ENCODE peak calls at places on chromosomes 2 and 18, in four cellular contexts. J is Calu3, I is nephron progenitor cell, R is psoas muscle. Z is an unnamed sample.

GRCh38 chr2:232540441-232541041 is 1.0 kb downstream of the CHRNG start:
- DNase-seq in J (no peak), I (no peak), R (peak), Z (no peak)

GRCh38 chr2:4533806-4534205 is 830.4 kb downstream of the DCDC2C start:
- DNase-seq in J (no peak), I (no peak), R (no peak), Z (no peak)

GRCh38 chr2:236659758-236660150 is 90.1 kb downstream of the ACKR3 start:
- DNase-seq in J (no peak), I (no peak), R (no peak), Z (no peak)

GRCh38 chr2:240576036-240576435 is 7.8 kb downstream of the RNPEPL1 start:
- DNase-seq in J (no peak), I (no peak), R (no peak), Z (no peak)

GRCh38 chr2:4135765-4136164 is 432.4 kb downstream of the DCDC2C start:
- DNase-seq in J (no peak), I (no peak), R (no peak), Z (no peak)

GRCh38 chr2:135694711-135695110 is 46.9 kb upstream of the UBXN4 start:
- DNase-seq in J (no peak), I (no peak), R (no peak), Z (no peak)

GRCh38 chr2:6052577-6052976 is 360.4 kb downstream of the SOX11 start:
- DNase-seq in J (no peak), I (no peak), R (no peak), Z (no peak)

GRCh38 chr2:54880428-54880827 is 157.0 kb downstream of the EML6 start:
- DNase-seq in J (no peak), I (no peak), R (no peak), Z (no peak)

GRCh38 chr2:42835577-42836371 is 43.4 kb upstream of the HAAO start:
- DNase-seq in J (peak), I (no peak), R (no peak), Z (no peak)

DNA sequence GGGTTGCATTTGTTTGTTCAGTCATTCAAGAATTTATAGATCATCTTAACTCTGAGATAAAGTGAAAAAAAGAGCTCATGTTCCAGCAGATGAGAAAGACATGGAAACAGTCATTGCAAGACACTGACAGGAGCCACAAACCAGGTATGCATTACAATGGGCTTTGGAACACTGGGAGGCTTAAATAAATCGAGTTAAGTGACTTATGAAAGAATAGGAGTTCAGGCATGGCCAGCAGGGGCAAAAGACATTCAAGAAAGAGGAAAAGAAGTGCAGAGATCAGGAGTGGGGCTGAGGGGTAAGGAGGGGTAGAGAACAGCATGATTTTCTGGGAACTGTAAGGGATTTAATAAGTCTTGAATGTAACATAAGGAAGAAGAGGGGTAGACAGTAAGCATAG is 121.2 kb upstream of the EPC2 start:
- DNase-seq in J (no peak), I (no peak), R (no peak), Z (no peak)
- TF ChIP-seq CTCF in J (no peak), I (no peak), R (no peak), Z (no peak)

GRCh38 chr2:224017976-224018375 is 21.1 kb downstream of the SERPINE2 start:
- DNase-seq in J (no peak), I (peak), R (no peak), Z (no peak)
- TF ChIP-seq CTCF in J (no peak), I (no peak), R (no peak), Z (no peak)

GRCh38 chr2:217142649-217143266 is 282.9 kb upstream of the TNP1 start:
- DNase-seq in J (peak), I (peak), R (no peak), Z (peak)
- TF ChIP-seq CTCF in J (peak), I (peak), R (peak), Z (peak)

DNA sequence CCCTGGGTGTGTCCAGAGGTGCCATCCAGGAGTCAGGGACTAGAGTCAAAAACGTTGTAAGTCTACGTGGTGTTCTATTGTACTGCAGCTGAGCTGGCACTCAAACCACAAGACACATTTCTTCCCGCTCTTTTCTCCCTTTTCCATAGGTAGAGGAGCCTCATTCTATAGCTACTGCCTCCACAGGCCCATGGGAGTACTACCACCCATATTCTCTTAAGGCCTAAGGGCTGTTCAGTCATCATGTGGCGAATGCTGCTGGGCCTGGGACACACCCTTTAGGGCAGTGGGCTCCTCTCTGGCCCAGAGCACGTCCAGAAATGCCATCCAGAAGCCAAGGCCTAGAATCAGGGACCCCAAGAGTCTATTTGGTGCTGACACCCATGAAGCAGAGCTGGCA is 1271.7 kb downstream of the CNTNAP5 start:
- DNase-seq in J (no peak), I (no peak), R (no peak), Z (no peak)
- TF ChIP-seq CTCF in J (no peak), I (no peak), R (no peak), Z (no peak)

GRCh38 chr2:105809723-105810122 is 65.0 kb downstream of the NCK2 start:
- DNase-seq in J (no peak), I (no peak), R (no peak), Z (no peak)
- TF ChIP-seq CTCF in J (no peak), I (no peak), R (no peak), Z (no peak)

DNA sequence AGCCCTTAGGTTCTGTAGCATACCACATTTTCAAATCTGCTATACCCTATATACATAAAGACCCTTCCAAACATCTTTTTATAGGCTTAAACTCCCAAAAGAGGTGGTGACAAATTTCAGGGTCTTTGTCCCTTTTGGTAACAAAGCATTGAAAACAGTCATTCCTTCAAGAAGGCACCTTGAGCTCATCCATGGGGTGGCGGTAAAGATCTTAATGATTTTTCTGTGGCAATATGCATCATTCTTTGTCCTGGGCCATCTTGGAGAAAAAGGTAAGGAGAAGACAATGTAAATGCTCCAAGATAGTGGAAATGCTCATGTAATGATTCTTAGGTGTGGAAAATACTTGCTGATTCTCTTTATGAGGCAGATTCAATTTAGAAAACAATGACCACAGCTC is 890.5 kb downstream of the CNTNAP5 start:
- DNase-seq in J (no peak), I (no peak), R (no peak), Z (no peak)
- TF ChIP-seq CTCF in J (no peak), I (no peak), R (no peak), Z (no peak)

GRCh38 chr2:180990337-180990736 is 9.9 kb downstream of the UBE2E3 start:
- DNase-seq in J (no peak), I (no peak), R (no peak), Z (no peak)

GRCh38 chr2:180992994-180993393 is 12.6 kb downstream of the UBE2E3 start:
- DNase-seq in J (no peak), I (no peak), R (no peak), Z (no peak)

GRCh38 chr2:180991820-180992219 is 11.4 kb downstream of the UBE2E3 start:
- DNase-seq in J (no peak), I (no peak), R (no peak), Z (no peak)

GRCh38 chr2:180990794-180991193 is 10.4 kb downstream of the UBE2E3 start:
- DNase-seq in J (no peak), I (no peak), R (no peak), Z (no peak)

GRCh38 chr2:180991361-180991760 is 11.0 kb downstream of the UBE2E3 start:
- DNase-seq in J (no peak), I (no peak), R (no peak), Z (no peak)
- TF ChIP-seq CTCF in J (no peak), I (no peak), R (no peak), Z (peak)

GRCh38 chr18:59148192-59148591 is 8.5 kb downstream of the SEC11C start:
- DNase-seq in J (no peak), I (no peak), R (no peak), Z (no peak)

GRCh38 chr18:59149416-59149815 is 9.7 kb downstream of the SEC11C start:
- DNase-seq in J (no peak), I (no peak), R (no peak), Z (no peak)

GRCh38 chr18:59149007-59149406 is 9.3 kb downstream of the SEC11C start:
- DNase-seq in J (no peak), I (no peak), R (no peak), Z (no peak)

GRCh38 chr18:59155140-59155539 is 15.5 kb downstream of the SEC11C start:
- DNase-seq in J (no peak), I (no peak), R (no peak), Z (no peak)

GRCh38 chr18:59150236-59150635 is 10.6 kb downstream of the SEC11C start:
- DNase-seq in J (no peak), I (no peak), R (no peak), Z (no peak)
- TF ChIP-seq CTCF in J (no peak), I (no peak), R (no peak), Z (no peak)

GRCh38 chr2:174246944-174247381 is 1.4 kb downstream of the OLA1 start:
- DNase-seq in J (peak), I (no peak), R (no peak), Z (no peak)

GRCh38 chr2:174248998-174249592 is 763 bp upstream of the OLA1 start:
- DNase-seq in J (no peak), I (no peak), R (no peak), Z (no peak)

GRCh38 chr2:174247474-174248186 is 702 bp downstream of the OLA1 start:
- DNase-seq in J (peak), I (no peak), R (no peak), Z (peak)

GRCh38 chr2:174245065-174245464 is 3.3 kb downstream of the OLA1 start:
- DNase-seq in J (no peak), I (no peak), R (no peak), Z (no peak)

DNA sequence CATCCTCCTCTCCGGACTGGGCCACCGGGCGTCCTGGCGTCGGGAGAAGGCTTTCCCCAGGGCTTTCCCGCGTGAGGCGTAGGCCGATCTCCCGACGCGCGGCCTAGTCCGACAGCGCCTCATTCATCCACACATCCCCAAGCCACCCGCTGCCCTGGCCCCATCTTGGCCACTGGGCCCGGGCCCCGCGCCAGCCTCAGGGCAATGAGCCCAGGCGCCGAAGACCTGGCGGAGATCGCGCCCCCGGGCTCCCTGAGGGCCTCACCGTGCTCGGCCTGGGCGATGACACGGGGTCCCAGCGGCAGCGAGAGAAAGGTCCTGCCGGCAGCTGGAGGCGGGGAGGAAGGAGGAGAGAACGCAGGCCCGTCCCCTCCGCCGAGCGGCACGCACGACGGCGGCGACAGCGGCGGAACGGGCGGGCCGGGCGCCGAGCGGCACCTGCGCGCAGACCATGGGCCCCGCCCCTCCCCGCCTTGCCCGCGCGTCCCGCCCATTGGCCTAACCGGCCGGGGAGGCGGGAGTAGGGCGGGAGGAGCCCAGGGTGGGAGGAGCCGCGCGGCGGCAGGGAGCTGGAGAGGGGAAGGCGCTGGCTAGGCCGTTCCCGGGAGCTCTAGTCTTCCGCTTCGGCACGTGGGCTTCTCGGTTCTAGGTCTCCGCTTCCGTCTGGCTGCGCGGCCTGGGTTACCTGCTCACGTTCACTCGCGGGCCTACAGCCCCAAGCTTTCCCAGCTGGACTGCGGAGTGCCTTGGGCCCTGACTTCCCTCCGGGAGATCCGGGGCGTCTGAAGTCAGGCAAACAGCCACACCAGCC is at the start of gene OLA1:
- DNase-seq in J (peak), I (peak), R (peak), Z (peak)
- TF ChIP-seq CTCF in J (no peak), I (no peak), R (peak), Z (no peak)

DNA sequence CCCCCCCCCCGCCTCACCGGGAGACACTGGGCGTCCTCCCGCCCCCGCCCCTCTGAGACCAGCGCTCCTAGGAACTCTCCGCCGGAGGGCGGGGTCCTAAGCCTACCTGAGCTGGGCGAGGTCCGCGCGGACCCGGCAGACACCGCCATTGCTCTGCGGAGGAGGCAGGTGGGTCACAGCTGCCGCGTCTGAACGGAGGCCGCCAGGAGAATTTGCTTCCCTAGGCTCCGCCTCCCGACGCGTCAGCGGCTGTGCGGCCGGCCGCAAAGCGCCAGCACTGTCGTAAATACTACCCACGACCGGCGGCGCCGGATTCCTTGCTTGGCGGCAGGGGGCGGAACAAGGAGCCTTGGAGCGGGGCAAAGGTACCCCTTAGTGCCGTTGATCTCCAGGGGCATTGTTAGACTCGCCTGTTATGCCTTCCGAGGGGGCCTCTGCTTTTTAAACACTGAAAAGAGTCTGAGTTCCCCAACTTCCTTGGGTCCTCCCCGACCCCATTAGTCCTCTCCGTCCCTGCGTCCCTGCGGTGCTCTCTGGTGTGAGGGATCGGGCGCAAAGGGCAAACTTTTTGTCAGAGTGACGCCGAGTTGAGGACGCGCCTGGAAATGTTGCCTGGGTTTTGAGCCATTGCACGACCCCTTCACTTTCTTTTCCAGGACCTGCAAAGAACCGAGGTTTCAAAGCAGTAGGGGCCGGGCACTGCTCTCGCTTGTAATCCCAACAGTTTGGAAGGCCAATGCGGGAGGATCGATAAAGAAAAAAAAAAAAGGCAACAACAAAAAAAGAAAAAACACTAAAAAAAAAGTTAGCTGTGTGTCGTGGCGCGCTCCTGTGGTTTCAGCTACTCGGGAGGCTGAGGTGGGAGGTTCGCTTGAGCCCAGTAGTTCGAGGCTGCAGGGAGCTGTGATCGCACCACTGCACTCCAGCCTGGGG is at the start of gene GGCX:
- DNase-seq in J (peak), I (peak), R (peak), Z (peak)
- TF ChIP-seq CTCF in J (no peak), I (no peak), R (peak), Z (no peak)